ENCODE peak calls at places on chromosomes 3 and 15, in six cellular contexts. E is sigmoid colon, J is ovary, A is body of pancreas, H is endothelial cell of umbilical vein, O is lower leg skin. S is an unnamed sample.

GRCh38 chr15:75347222-75348033 is 589 bp downstream of the NEIL1 start:
- DNase-seq in H (peak; percentile 20), O (peak; percentile 94), J (peak; percentile 69), E (peak; percentile 78), A (peak; percentile 73), S (peak; percentile 55)

GRCh38 chr15:27027229-27027628 is 56.2 kb downstream of the GABRG3 start:
- DNase-seq in A (no peak), O (no peak), J (no peak), E (no peak), H (no peak), S (no peak)

GRCh38 chr3:73552700-73553099 is 72.0 kb downstream of the PDZRN3 start:
- DNase-seq in H (no peak), A (no peak), E (no peak), J (no peak), O (no peak), S (no peak)

GRCh38 chr15:26075770-26076169 is 212.6 kb upstream of the ATP10A start:
- DNase-seq in O (no peak), J (no peak), A (no peak), H (no peak), E (no peak), S (no peak)

GRCh38 chr15:88450125-88450798 is 16.9 kb downstream of the MRPL46 start:
- DNase-seq in E (peak; percentile 68), J (peak; percentile 33), O (peak; percentile 89), H (peak; percentile 61), A (peak; percentile 52), S (no peak)

GRCh38 chr3:61961882-61962281 is 400.5 kb downstream of the PTPRG start:
- DNase-seq in H (no peak), O (no peak), J (no peak), A (no peak), E (no peak), S (no peak)

GRCh38 chr3:160857476-160857875 is 101.4 kb downstream of the PPM1L start:
- DNase-seq in E (no peak), O (no peak), H (no peak), A (no peak), J (no peak), S (no peak)

GRCh38 chr3:177195941-177196472 is 1.3 kb downstream of the TBL1XR1 start:
- DNase-seq in J (no peak), H (peak; percentile 48), E (no peak), A (no peak), O (no peak), S (peak; percentile 32)

GRCh38 chr3:195097331-195098255 is 173.4 kb downstream of the XXYLT1 start:
- DNase-seq in O (no peak), E (no peak), H (peak; percentile 31), A (no peak), J (no peak), S (no peak)

GRCh38 chr3:30286007-30286669 is 320.3 kb upstream of the TGFBR2 start:
- DNase-seq in O (peak; percentile 91), J (peak; percentile 76), A (peak; percentile 82), H (peak; percentile 99), E (peak; percentile 85), S (no peak)

GRCh38 chr3:81152156-81152555 is 609.3 kb downstream of the GBE1 start:
- DNase-seq in O (no peak), A (no peak), H (no peak), J (no peak), E (no peak), S (no peak)

GRCh38 chr15:68787609-68788264 is 33.0 kb downstream of the ANP32A start:
- DNase-seq in H (no peak), O (no peak), E (no peak), J (no peak), A (no peak), S (peak; percentile 70)

GRCh38 chr3:107064445-107065060 is 312.7 kb upstream of the CCDC54 start:
- DNase-seq in H (peak; percentile 83), O (peak; percentile 85), A (peak; percentile 70), J (peak; percentile 82), E (peak; percentile 74), S (no peak)

GRCh38 chr3:133897547-133897946 is 1.9 kb upstream of the RAB6B start:
- DNase-seq in H (no peak), O (no peak), A (no peak), E (no peak), J (no peak), S (no peak)

GRCh38 chr3:193831495-193832455 is 238.8 kb downstream of the OPA1 start:
- DNase-seq in E (no peak), J (no peak), H (no peak), A (no peak), O (peak; percentile 90), S (no peak)

GRCh38 chr3:181729071-181729915 is 17.6 kb downstream of the SOX2 start:
- DNase-seq in H (no peak), O (no peak), J (no peak), E (no peak), A (no peak), S (no peak)

GRCh38 chr3:10738688-10739372 is 77.2 kb upstream of the SLC6A11 start:
- DNase-seq in E (peak; percentile 80), H (peak; percentile 70), O (peak; percentile 94), A (peak; percentile 74), J (peak; percentile 63), S (peak; percentile 62)

GRCh38 chr3:123779646-123780231 is 104.4 kb downstream of the MYLK start:
- DNase-seq in J (no peak), A (no peak), E (no peak), H (no peak), O (no peak), S (no peak)

GRCh38 chr3:49454457-49454856 is 15.6 kb upstream of the DAG1 start:
- DNase-seq in J (no peak), O (no peak), E (no peak), A (peak; percentile 71), H (no peak), S (peak; percentile 51)

GRCh38 chr3:196341142-196341541 is 3.0 kb upstream of the TM4SF19 start:
- DNase-seq in O (no peak), A (no peak), J (no peak), E (no peak), H (no peak), S (no peak)

GRCh38 chr3:183777016-183777618 is 48.3 kb downstream of the MAP6D1 start:
- DNase-seq in H (no peak), O (no peak), E (no peak), A (no peak), J (no peak), S (no peak)
- TF ChIP-seq CTCF in H (no peak), O (no peak), E (no peak), A (no peak), J (no peak), S (no peak)

DNA sequence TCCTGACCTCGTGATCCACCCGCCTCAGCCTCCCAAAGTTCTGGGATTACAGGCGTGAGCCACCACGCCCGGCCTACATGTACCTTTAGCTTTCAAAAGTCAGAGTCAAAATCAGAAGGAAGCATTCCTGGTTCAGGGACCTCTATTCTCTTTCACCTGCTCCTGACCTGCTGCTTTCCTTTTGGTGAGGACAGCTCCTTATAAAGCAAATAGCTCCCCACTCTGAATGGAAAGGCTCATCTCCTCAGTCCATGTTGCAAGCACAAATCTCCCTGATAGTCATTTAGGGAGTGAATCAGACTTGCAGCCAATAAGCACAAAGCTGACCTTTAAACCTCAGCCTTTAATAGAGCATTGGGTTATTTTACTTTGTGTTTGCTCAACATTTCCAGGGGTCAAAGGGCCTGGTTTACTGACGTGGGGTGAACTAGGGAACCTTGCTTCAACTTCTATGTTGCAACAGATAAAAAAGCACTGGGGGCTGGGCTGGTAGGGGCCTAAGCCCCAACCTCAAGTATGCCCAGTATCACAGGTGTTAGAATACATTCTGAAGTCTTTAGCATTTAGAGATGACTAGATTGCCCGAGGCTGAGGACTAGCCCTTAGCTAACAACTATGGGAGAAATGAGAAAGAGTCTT is 43.1 kb downstream of the THRB start:
- DNase-seq in E (no peak), O (no peak), A (no peak), H (no peak), J (peak; percentile 19), S (no peak)
- TF ChIP-seq POLR2A in E (no peak), O (no peak), A (no peak), H (no peak), J (no peak), S (no peak)

DNA sequence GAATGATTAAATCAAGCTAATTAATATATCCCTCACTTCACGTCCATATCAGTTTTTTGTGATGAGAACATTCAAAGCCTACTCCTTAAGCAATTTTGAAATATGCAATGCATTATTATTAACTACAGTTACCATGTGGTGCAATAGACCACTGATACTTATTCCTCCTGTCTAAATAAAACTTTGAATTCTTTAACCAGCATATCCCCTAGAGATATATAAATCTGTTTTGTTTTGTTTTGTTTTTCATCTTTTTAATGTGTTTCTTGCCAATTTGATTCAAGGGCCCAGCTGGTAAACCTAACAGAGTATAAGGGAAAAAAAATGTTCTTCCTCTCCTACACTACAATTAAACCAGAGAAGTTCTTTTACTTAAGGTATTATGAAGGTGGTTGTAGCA is 524.2 kb downstream of the NAALADL2 start:
- DNase-seq in J (no peak), H (no peak), E (no peak), A (no peak), O (no peak), S (no peak)
- TF ChIP-seq CTCF in J (no peak), H (no peak), E (no peak), A (no peak), O (no peak), S (no peak)

DNA sequence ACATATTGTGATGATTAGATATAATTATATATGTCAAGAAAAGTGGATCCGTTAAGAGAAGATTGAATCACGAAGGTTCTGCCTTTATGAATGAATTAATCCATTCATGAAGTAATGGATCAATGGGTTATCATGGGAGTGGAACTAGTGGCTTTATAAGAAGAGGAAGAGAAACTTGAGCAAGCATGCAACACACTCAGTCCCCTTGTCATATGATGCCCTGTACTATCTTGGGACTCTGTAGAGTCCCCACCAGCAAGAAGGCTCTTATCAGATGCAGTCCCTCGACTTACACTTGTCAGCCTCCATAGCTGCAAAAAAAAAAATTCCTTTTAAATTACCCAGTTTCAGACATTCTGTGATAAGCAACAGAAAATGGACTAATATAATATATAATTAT is 301.9 kb downstream of the RAP2B start:
- DNase-seq in A (no peak), J (no peak), H (no peak), E (no peak), O (no peak), S (no peak)
- TF ChIP-seq POLR2A in A (no peak), J (no peak), H (no peak), E (no peak), O (no peak), S (no peak)

GRCh38 chr3:108500728-108501127 is 9.7 kb downstream of the MYH15 start:
- DNase-seq in O (no peak), J (no peak), E (no peak), H (no peak), A (no peak), S (no peak)
- TF ChIP-seq CTCF in O (no peak), J (no peak), E (no peak), H (no peak), A (no peak), S (no peak)